ENCODE peak calls at places on chromosomes 11 and 22, in four cellular contexts. V, Y, H and D are unnamed samples.
A peak's percentile ranks its signal among the peaks of the same experiment; 100 is the strongest.

GRCh38 chr11:44112083-44112865 is 16.8 kb downstream of the EXT2 start:
- DNase-seq in V (no peak), H (no peak), Y (no peak), D (peak; percentile 76)

GRCh38 chr11:93747122-93747521 is 5.7 kb downstream of the C11orf54 start:
- DNase-seq in V (no peak), Y (no peak), H (no peak), D (no peak)

GRCh38 chr11:128021304-128022006 is 565.9 kb downstream of the ETS1 start:
- DNase-seq in V (no peak), Y (no peak), H (no peak), D (no peak)

GRCh38 chr22:47327241-47327640 is 564.8 kb downstream of the TBC1D22A start:
- DNase-seq in Y (no peak), V (no peak), H (no peak), D (no peak)

GRCh38 chr11:61693897-61694840 is 14.0 kb downstream of the DAGLA start:
- DNase-seq in V (no peak), Y (no peak), H (no peak), D (no peak)

GRCh38 chr11:130670200-130670599 is 221.8 kb downstream of the ADAMTS15 start:
- DNase-seq in V (no peak), Y (no peak), H (no peak), D (no peak)

GRCh38 chr11:20873054-20873453 is 203.7 kb downstream of the NELL1 start:
- DNase-seq in H (no peak), V (peak; percentile 22), Y (no peak), D (no peak)

GRCh38 chr11:124799384-124800225 is 601 bp downstream of the MSANTD2 start:
- DNase-seq in Y (peak; percentile 56), H (no peak), V (peak; percentile 54), D (peak; percentile 18)

GRCh38 chr11:83573097-83573496 is 286.9 kb upstream of the CCDC90B start:
- DNase-seq in H (no peak), Y (no peak), V (no peak), D (peak; percentile 77)

GRCh38 chr11:68212421-68213134 is 518 bp downstream of the KMT5B start:
- DNase-seq in H (no peak), Y (peak; percentile 63), V (peak; percentile 84), D (peak; percentile 75)
- TF ChIP-seq FOS in H (no peak), Y (no peak), V (no peak), D (no peak)

DNA sequence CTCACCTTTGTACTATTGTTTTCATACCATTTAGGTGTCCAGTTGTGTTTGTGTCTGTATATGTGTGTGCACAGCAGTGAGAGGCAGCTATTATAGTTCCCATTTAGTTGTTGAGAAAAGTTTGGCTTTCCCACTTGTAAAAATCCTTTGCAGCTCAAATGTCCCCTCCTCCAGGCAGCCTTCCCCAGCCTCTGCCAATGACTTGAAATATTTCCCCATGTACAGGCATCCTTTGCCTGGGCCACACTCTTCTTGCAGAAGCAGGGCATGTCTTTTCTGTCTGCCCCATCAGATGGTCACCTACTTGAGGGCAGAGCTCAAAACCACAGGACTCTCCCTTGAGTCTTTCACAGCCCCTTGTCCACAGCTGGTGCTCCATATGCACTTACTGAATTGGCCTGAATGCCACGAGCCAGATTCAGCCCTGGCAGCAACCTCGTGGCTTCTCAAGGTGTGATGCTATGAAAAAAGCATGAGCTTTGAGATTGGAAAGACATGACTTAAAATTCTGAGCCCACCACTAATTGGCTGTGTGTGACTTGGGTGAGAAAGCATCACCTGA is 39.3 kb downstream of the MYEOV start:
- DNase-seq in H (no peak), Y (no peak), V (no peak), D (no peak)
- TF ChIP-seq FOS in H (no peak), Y (no peak), V (no peak), D (no peak)

GRCh38 chr11:1732421-1733008 is 17.9 kb downstream of the IFITM10 start:
- DNase-seq in Y (no peak), V (no peak), H (no peak), D (no peak)
- TF ChIP-seq FOS in Y (no peak), V (no peak), H (no peak), D (no peak)

DNA sequence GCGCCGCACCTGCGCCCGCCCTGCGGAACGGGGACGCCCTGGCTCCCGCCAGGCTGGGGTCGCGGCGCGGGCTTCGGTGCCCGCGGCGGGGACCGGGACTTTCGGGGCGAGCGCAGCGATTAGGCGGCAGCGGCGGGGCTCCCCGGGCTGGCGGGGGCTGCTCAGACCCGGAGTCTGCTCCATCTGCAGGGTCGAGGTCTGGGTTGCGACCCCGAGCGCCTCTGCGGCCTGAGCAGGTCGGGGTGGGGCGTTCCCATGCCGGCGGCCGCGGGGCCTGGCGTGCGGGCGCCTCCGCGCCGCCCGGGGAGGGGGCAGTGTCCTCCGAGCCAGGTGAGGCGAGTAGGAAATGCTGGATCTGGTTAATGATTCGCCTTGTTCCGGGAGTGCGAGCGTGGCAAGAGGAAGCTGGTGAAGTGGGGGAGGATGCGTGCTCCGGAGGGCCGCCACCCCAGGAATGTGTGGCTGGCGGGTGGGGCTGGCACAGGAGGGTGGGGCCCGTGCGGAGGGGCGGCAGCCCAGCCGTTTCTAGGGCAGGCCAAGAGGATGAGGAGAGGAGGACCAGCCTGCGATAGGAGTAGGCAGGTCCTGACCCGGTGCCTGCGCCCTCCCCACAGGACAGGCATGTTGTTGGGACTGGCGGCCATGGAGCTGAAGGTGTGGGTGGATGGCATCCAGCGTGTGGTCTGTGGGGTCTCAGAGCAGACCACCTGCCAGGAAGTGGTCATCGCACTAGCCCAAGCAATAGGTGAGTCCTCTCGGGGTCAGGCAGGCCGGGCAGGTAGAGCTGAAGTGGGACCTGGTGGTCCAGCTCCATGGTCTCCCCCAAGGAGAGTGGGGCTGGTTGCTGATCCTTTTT is 606 bp downstream of the RASSF7 start:
- DNase-seq in V (peak; percentile 47), Y (no peak), H (no peak), D (no peak)
- TF ChIP-seq FOS in V (no peak), Y (no peak), H (no peak), D (no peak)

GRCh38 chr11:118488480-118489109 is 38.7 kb upstream of the TTC36 start:
- DNase-seq in H (peak; percentile 35), V (peak; percentile 62), Y (peak; percentile 80), D (peak; percentile 83)
- TF ChIP-seq FOS in H (no peak), V (no peak), Y (no peak), D (no peak)

DNA sequence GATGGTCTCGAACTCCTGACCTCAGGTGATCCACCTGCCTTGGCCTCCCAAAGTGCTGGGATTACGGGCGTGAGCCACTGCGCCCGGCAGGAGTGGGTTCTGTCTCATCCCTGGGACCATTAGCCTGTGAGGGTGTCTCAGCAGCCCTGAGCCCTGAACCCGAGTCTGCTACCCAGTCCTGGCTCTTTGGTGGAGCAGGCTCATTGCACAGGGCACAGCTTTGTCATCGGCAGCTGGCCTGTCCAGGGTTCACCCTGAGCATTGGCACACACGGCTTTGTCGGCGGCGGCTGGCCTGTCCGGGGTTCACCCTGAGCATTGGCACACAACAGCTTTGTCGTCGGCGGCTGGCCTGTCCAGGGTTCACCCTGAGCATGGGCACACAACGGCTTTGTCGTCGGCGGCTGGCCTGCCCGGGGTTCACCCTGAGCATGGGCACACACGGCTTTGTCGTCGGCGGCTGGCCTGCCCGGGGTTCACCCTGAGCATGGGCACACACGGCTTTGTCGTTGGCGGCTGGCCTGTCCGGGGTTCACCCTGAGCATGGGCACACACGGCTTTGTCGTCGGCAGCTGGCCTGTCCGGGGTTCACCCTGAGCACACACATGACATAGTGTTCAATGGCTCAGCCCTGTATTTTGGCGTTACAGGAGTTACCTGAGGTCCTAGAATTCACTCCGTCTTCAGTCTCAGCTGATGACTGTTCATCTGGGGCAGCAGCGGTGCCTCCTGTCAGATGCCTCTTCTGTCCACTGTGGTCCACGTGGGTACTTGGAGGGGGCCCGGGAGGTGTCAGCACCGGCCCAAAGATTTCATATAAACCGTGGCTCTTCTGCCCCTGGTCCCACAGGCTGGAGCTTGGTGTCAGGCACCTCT is 1082.5 kb downstream of the BRD1 start:
- DNase-seq in Y (no peak), V (no peak), H (no peak), D (no peak)
- TF ChIP-seq FOS in Y (no peak), V (no peak), H (no peak), D (no peak)

GRCh38 chr11:46551261-46551660 is 42.6 kb downstream of the AMBRA1 start:
- DNase-seq in H (no peak), Y (no peak), V (no peak), D (no peak)

GRCh38 chr11:46553746-46554204 is 40.0 kb downstream of the AMBRA1 start:
- DNase-seq in H (no peak), Y (peak; percentile 75), V (no peak), D (no peak)

GRCh38 chr11:46557684-46558151 is 36.1 kb downstream of the AMBRA1 start:
- DNase-seq in H (no peak), Y (no peak), V (no peak), D (peak; percentile 68)

GRCh38 chr11:46555269-46556054 is 38.4 kb downstream of the AMBRA1 start:
- DNase-seq in H (peak; percentile 30), Y (peak; percentile 48), V (no peak), D (no peak)

GRCh38 chr11:46554205-46555162 is 39.3 kb downstream of the AMBRA1 start:
- DNase-seq in H (no peak), V (no peak), Y (peak; percentile 84), D (peak; percentile 80)
- TF ChIP-seq FOS in H (no peak), V (peak; percentile 33), Y (peak; percentile 78), D (peak; percentile 67)

DNA sequence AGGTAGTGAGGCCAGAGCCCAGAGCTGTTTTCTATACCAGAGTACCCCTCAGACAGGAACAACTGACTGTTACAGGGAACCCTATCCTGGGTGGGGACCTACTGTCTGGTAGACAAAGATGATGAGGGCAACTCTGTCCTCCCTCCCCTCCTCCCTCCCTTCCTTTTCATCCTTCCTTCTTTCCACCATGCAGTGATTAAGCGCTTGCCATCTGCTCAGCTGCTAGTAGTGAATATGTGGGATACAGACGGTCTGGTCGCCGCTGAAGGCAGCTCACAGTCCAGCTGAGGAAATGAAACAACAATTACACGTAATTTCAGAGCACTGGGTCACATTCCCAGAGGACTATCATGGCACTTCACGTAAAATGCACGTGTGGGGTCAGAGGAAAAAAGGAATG is 597.1 kb downstream of the BUD13 start:
- DNase-seq in H (no peak), Y (no peak), V (no peak), D (no peak)
- TF ChIP-seq FOS in H (no peak), Y (no peak), V (no peak), D (no peak)